ENCODE peak calls at places on chromosomes 5 and 9, in five cellular contexts. O is HCT116, D is H9, H is fibroblast of lung, C is endothelial cell of umbilical vein. P is an unnamed sample.

GRCh38 chr5:34022131-34022705 is 14.4 kb upstream of the AMACR start:
- DNase-seq in O (no peak), D (no peak), H (peak), C (no peak), P (no peak)

GRCh38 chr5:90111354-90112070 is 298.0 kb downstream of the CETN3 start:
- DNase-seq in O (no peak), D (no peak), H (peak), C (peak), P (no peak)

GRCh38 chr9:134622896-134623407 is 18.7 kb upstream of the COL5A1 start:
- DNase-seq in O (no peak), D (peak), H (no peak), C (no peak), P (peak)

GRCh38 chr5:54073735-54074134 is 236.6 kb downstream of the ARL15 start:
- DNase-seq in O (no peak), D (no peak), H (no peak), C (no peak), P (no peak)

GRCh38 chr9:21994996-21995651 is 533 bp downstream of the CDKN2B-AS1 start:
- DNase-seq in O (peak), D (peak), H (peak), C (peak), P (peak)

GRCh38 chr5:57779383-57780223 is 297.0 kb upstream of the ACTBL2 start:
- DNase-seq in O (peak), D (peak), H (peak), C (peak), P (peak)

GRCh38 chr9:134677743-134678142 is 36.1 kb downstream of the COL5A1 start:
- DNase-seq in O (no peak), D (no peak), H (no peak), C (no peak), P (no peak)

GRCh38 chr9:115850548-115851304 is 302.9 kb upstream of the PAPPA start:
- DNase-seq in O (no peak), D (no peak), H (peak), C (no peak), P (no peak)

GRCh38 chr9:35107337-35108290 is 4.7 kb upstream of the STOML2 start:
- DNase-seq in O (no peak), D (no peak), H (no peak), C (no peak), P (peak)

GRCh38 chr9:12980482-12980881 is 205.7 kb downstream of the LURAP1L start:
- DNase-seq in O (no peak), D (no peak), H (no peak), C (no peak), P (no peak)

GRCh38 chr5:1754531-1755220 is 45.0 kb downstream of the MRPL36 start:
- DNase-seq in O (no peak), D (peak), H (no peak), C (no peak), P (no peak)

GRCh38 chr5:142601432-142601831 is 84.5 kb downstream of the FGF1 start:
- DNase-seq in O (no peak), D (no peak), H (no peak), C (no peak), P (peak)

GRCh38 chr5:179227578-179228311 is 117.5 kb downstream of the ADAMTS2 start:
- DNase-seq in O (no peak), D (peak), H (no peak), C (no peak), P (peak)

GRCh38 chr9:136018257-136019031 is 57.3 kb upstream of the UBAC1 start:
- DNase-seq in O (no peak), D (peak), H (no peak), C (no peak), P (peak)

GRCh38 chr9:107051392-107051791 is 188.4 kb downstream of the ZNF462 start:
- DNase-seq in O (no peak), D (no peak), H (no peak), C (no peak), P (no peak)

GRCh38 chr5:52895070-52895469 is 94.1 kb upstream of the ITGA2 start:
- DNase-seq in O (no peak), D (no peak), H (peak), C (no peak), P (no peak)

GRCh38 chr5:173633304-173633703 is 16.9 kb upstream of the BOD1 start:
- DNase-seq in O (no peak), D (no peak), H (no peak), C (no peak), P (peak)

GRCh38 chr5:155897761-155898160 is 429.2 kb upstream of the SGCD start:
- DNase-seq in O (no peak), D (no peak), H (no peak), C (no peak), P (no peak)

GRCh38 chr5:160385496-160385895 is 14.4 kb downstream of the FAM200C start:
- DNase-seq in O (no peak), D (no peak), H (no peak), C (no peak), P (no peak)

GRCh38 chr9:131320031-131320685 is 30.6 kb downstream of the PLPP7 start:
- DNase-seq in O (no peak), D (no peak), H (no peak), C (no peak), P (no peak)

GRCh38 chr5:157998021-157998504 is 139.1 kb upstream of the CLINT1 start:
- DNase-seq in O (no peak), D (no peak), H (peak), C (no peak), P (no peak)

GRCh38 chr5:12704955-12705354 is 800.7 kb upstream of the CTNND2 start:
- DNase-seq in O (no peak), D (no peak), H (no peak), C (no peak), P (no peak)

GRCh38 chr9:7780261-7780988 is 19.2 kb downstream of the DMAC1 start:
- DNase-seq in O (no peak), D (no peak), H (peak), C (no peak), P (no peak)

GRCh38 chr5:78778538-78778937 is 130.0 kb upstream of the LHFPL2 start:
- DNase-seq in O (no peak), D (no peak), H (peak), C (no peak), P (no peak)

GRCh38 chr5:168885324-168886120 is 306.4 kb upstream of the PANK3 start:
- DNase-seq in O (no peak), D (no peak), H (no peak), C (no peak), P (no peak)

GRCh38 chr9:38395653-38396370 is 3.3 kb downstream of the ALDH1B1 start:
- DNase-seq in O (no peak), D (no peak), H (no peak), C (no peak), P (no peak)

GRCh38 chr9:71859939-71860338 is 51.1 kb downstream of the ABHD17B start:
- DNase-seq in O (no peak), D (no peak), H (peak), C (no peak), P (no peak)

GRCh38 chr5:119651496-119651895 is 22.1 kb downstream of the FAM170A start:
- DNase-seq in O (no peak), D (no peak), H (no peak), C (no peak), P (no peak)

GRCh38 chr5:177403194-177403825 is 2.8 kb upstream of the PFN3 start:
- DNase-seq in O (no peak), D (peak), H (no peak), C (no peak), P (peak)

GRCh38 chr9:121272401-121272948 is 4.5 kb downstream of the GSN start:
- DNase-seq in O (no peak), D (no peak), H (no peak), C (no peak), P (no peak)
- H3K9ac ChIP-seq in O (no peak), D (no peak), H (no peak), C (no peak), P (no peak)

DNA sequence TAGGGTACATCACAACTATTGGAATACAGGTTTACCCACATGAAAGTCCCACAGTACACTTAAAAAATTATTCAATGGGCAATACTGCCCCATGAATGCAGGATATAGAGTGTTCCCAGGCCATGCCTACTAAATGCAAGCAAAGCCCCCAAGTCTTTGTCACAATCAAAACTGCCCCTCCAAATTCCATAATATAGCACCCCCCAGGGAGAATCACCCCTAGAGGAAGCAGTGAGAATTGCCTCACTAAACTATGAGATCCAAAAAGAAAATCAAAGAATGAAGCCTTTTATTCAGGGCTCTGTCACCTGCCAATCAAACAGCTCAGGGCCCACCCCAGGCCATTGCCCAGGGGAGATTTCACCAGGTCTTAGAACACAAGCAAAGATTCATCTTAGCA is 90.8 kb downstream of the ATPSCKMT start:
- DNase-seq in O (no peak), D (no peak), H (no peak), C (no peak), P (no peak)
- TF ChIP-seq CTCF in O (no peak), D (peak), H (no peak), C (no peak), P (peak)

GRCh38 chr9:112377684-112378344 is 2.1 kb upstream of the HSDL2 start:
- DNase-seq in O (no peak), D (no peak), H (no peak), C (no peak), P (no peak)
- H3K9ac ChIP-seq in O (peak), D (no peak), H (no peak), C (no peak), P (no peak)

DNA sequence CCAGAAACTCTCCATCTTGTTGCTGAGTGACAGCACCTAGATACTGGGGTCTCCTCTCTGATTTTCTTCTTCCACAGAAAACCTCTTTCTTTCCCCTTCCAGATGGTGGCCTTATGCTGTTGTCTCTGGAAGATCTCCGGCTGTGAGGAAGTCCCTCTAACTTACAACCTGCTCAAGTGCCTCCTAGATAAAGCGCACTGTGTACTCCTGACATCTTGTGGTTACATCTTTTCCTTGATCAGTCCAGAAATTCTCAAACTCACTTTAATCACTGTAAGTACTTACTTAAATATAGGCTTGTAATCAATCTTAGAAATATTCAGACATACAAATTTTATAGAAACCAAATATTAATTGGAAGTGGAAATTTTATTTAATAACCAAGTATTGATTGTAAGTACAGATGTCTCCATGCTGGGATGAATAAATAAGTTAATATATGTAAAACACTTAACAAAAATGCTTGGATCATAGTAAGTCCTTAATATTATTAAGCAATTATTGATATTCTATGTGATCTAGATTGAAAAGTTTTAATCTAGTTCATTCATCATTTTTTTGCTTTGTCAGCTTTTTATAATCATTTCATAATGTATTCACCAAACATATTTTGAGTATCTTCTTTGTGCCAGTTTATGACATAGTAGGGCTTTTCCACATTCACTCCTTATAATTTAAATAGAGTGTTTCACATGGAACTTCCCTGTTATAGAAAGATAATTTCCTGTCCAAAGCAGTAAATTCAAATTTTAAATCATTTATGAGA is 1381.4 kb upstream of the CDH6 start:
- DNase-seq in O (no peak), D (no peak), H (no peak), C (no peak), P (peak)
- TF ChIP-seq CTCF in O (no peak), D (peak), H (no peak), C (no peak), P (peak)

DNA sequence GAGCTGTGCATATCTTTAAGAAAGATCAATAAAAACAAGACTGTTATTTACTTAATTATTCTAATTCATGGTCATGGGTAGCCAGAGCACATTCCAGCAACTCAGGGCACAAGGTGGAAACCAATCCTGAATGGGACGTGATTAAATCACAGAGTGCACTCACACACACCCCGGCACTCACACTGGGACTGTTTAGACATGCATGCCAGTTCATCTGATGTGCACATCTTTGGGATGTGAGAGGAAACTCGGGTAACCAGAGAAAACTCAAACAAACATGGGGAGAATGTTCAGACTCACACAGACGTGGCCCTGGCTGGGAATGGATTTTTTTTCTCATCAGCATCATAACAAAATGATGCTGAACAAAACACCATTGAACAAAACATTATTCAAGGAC is 29.4 kb downstream of the SMAD5 start:
- DNase-seq in O (no peak), D (no peak), H (no peak), C (no peak), P (no peak)
- H3K9ac ChIP-seq in O (no peak), D (no peak), H (no peak), C (no peak), P (no peak)